ENCODE peak calls at places on chromosomes 2 and 18, in six cellular contexts. One of them, this sample, is unnamed.

GRCh38 chr2:119427756-119428155 is 3.9 kb upstream of the TMEM37 start:
- DNase-seq in GM12878: no peak
- DNase-seq in HepG2: no peak
- DNase-seq in HCT116: no peak
- DNase-seq in K562: no peak
- DNase-seq in H1: no peak
- DNase-seq in this sample: no peak

GRCh38 chr18:46502444-46502843 is 154.6 kb downstream of the LOXHD1 start:
- DNase-seq in GM12878: no peak
- DNase-seq in HepG2: no peak
- DNase-seq in HCT116: no peak
- DNase-seq in K562: peak; percentile 13
- DNase-seq in H1: peak; percentile 65
- DNase-seq in this sample: peak; percentile 65

GRCh38 chr18:45745817-45746461 is 22.0 kb downstream of the SLC14A1 start:
- DNase-seq in GM12878: no peak
- DNase-seq in HepG2: no peak
- DNase-seq in HCT116: no peak
- DNase-seq in K562: no peak
- DNase-seq in H1: no peak
- DNase-seq in this sample: no peak

GRCh38 chr18:27843783-27844415 is 333.0 kb downstream of the CDH2 start:
- DNase-seq in GM12878: no peak
- DNase-seq in HepG2: no peak
- DNase-seq in HCT116: no peak
- DNase-seq in K562: no peak
- DNase-seq in H1: no peak
- DNase-seq in this sample: no peak

GRCh38 chr2:156585457-156585856 is 149.3 kb downstream of the GPD2 start:
- DNase-seq in GM12878: no peak
- DNase-seq in HepG2: no peak
- DNase-seq in HCT116: no peak
- DNase-seq in K562: no peak
- DNase-seq in H1: no peak
- DNase-seq in this sample: no peak

GRCh38 chr2:2229898-2230817 is 100.9 kb downstream of the MYT1L start:
- DNase-seq in GM12878: no peak
- DNase-seq in HepG2: no peak
- DNase-seq in HCT116: no peak
- DNase-seq in K562: no peak
- DNase-seq in H1: no peak
- DNase-seq in this sample: no peak

GRCh38 chr2:233658610-233659009 is 13.1 kb upstream of the UGT1A9 start:
- DNase-seq in GM12878: no peak
- DNase-seq in HepG2: no peak
- DNase-seq in HCT116: no peak
- DNase-seq in K562: no peak
- DNase-seq in H1: no peak
- DNase-seq in this sample: no peak

GRCh38 chr2:70887208-70887549 is 48.5 kb upstream of the ATP6V1B1 start:
- DNase-seq in GM12878: no peak
- DNase-seq in HepG2: no peak
- DNase-seq in HCT116: no peak
- DNase-seq in K562: no peak
- DNase-seq in H1: no peak
- DNase-seq in this sample: no peak

GRCh38 chr2:238439093-238439849 is 12.5 kb downstream of the ASB1 start:
- DNase-seq in GM12878: no peak
- DNase-seq in HepG2: no peak
- DNase-seq in HCT116: peak; percentile 97
- DNase-seq in K562: no peak
- DNase-seq in H1: no peak
- DNase-seq in this sample: no peak

GRCh38 chr2:193701484-193701883 is 1506.8 kb upstream of the TMEFF2 start:
- DNase-seq in GM12878: no peak
- DNase-seq in HepG2: no peak
- DNase-seq in HCT116: no peak
- DNase-seq in K562: no peak
- DNase-seq in H1: no peak
- DNase-seq in this sample: no peak

GRCh38 chr2:239584986-239585385 is 184.2 kb upstream of the HDAC4 start:
- DNase-seq in GM12878: no peak
- DNase-seq in HepG2: no peak
- DNase-seq in HCT116: no peak
- DNase-seq in K562: no peak
- DNase-seq in H1: no peak
- DNase-seq in this sample: no peak

GRCh38 chr2:42192642-42193566 is 23.8 kb downstream of the EML4 start:
- DNase-seq in GM12878: no peak
- DNase-seq in HepG2: no peak
- DNase-seq in HCT116: no peak
- DNase-seq in K562: no peak
- DNase-seq in H1: no peak
- DNase-seq in this sample: no peak

GRCh38 chr18:72470391-72470790 is 73.8 kb downstream of the CBLN2 start:
- DNase-seq in GM12878: no peak
- DNase-seq in HepG2: no peak
- DNase-seq in HCT116: no peak
- DNase-seq in K562: no peak
- DNase-seq in H1: no peak
- DNase-seq in this sample: no peak

GRCh38 chr2:163601377-163601776 is 134.4 kb downstream of the FIGN start:
- DNase-seq in GM12878: no peak
- DNase-seq in HepG2: no peak
- DNase-seq in HCT116: no peak
- DNase-seq in K562: no peak
- DNase-seq in H1: no peak
- DNase-seq in this sample: no peak

GRCh38 chr2:239440511-239440959 is 39.7 kb upstream of the HDAC4 start:
- DNase-seq in GM12878: no peak
- DNase-seq in HepG2: peak; percentile 79
- DNase-seq in HCT116: no peak
- DNase-seq in K562: no peak
- DNase-seq in H1: peak; percentile 67
- DNase-seq in this sample: peak; percentile 26

GRCh38 chr2:218368621-218369153 is 12.0 kb downstream of the CATIP start:
- DNase-seq in GM12878: no peak
- DNase-seq in HepG2: no peak
- DNase-seq in HCT116: no peak
- DNase-seq in K562: no peak
- DNase-seq in H1: peak; percentile 54
- DNase-seq in this sample: peak; percentile 47

GRCh38 chr2:97870396-97870843 is 125.3 kb downstream of the TMEM131 start:
- DNase-seq in GM12878: peak; percentile 87
- DNase-seq in HepG2: peak; percentile 65
- DNase-seq in HCT116: peak; percentile 79
- DNase-seq in K562: peak; percentile 18
- DNase-seq in H1: no peak
- DNase-seq in this sample: no peak

GRCh38 chr2:240245706-240246105 is 105.2 kb upstream of the OTOS start:
- DNase-seq in GM12878: no peak
- DNase-seq in HepG2: no peak
- DNase-seq in HCT116: no peak
- DNase-seq in K562: no peak
- DNase-seq in H1: no peak
- DNase-seq in this sample: no peak

GRCh38 chr2:127355407-127356008 is 32.3 kb downstream of the MAP3K2 start:
- DNase-seq in GM12878: no peak
- DNase-seq in HepG2: peak; percentile 38
- DNase-seq in HCT116: peak; percentile 27
- DNase-seq in K562: peak; percentile 44
- DNase-seq in H1: no peak
- DNase-seq in this sample: no peak

GRCh38 chr2:143261986-143262784 is 133.0 kb downstream of the ARHGAP15 start:
- DNase-seq in GM12878: no peak
- DNase-seq in HepG2: no peak
- DNase-seq in HCT116: no peak
- DNase-seq in K562: no peak
- DNase-seq in H1: no peak
- DNase-seq in this sample: no peak

GRCh38 chr18:3411854-3412268 is 38.1 kb upstream of the TGIF1 start:
- DNase-seq in GM12878: no peak
- DNase-seq in HepG2: no peak
- DNase-seq in HCT116: no peak
- DNase-seq in K562: no peak
- DNase-seq in H1: no peak
- DNase-seq in this sample: peak; percentile 38

GRCh38 chr18:8176554-8176953 is 432.7 kb upstream of the RAB12 start:
- DNase-seq in GM12878: no peak
- DNase-seq in HepG2: peak; percentile 80
- DNase-seq in HCT116: no peak
- DNase-seq in K562: no peak
- DNase-seq in H1: no peak
- DNase-seq in this sample: no peak

GRCh38 chr2:137960223-137960622 is 4.0 kb upstream of the HNMT start:
- DNase-seq in GM12878: no peak
- DNase-seq in HepG2: no peak
- DNase-seq in HCT116: no peak
- DNase-seq in K562: no peak
- DNase-seq in H1: no peak
- DNase-seq in this sample: no peak
- TF ChIP-seq ATF3 in GM12878: no peak
- TF ChIP-seq ATF3 in HepG2: no peak
- TF ChIP-seq ATF3 in HCT116: no peak
- TF ChIP-seq ATF3 in K562: no peak
- TF ChIP-seq ATF3 in H1: no peak
- TF ChIP-seq ATF3 in this sample: no peak

GRCh38 chr2:170485254-170485653 is 229.9 kb upstream of the SP5 start:
- DNase-seq in GM12878: no peak
- DNase-seq in HepG2: peak; percentile 79
- DNase-seq in HCT116: no peak
- DNase-seq in K562: no peak
- DNase-seq in H1: no peak
- DNase-seq in this sample: no peak
- TF ChIP-seq ATF3 in GM12878: no peak
- TF ChIP-seq ATF3 in HepG2: no peak
- TF ChIP-seq ATF3 in HCT116: no peak
- TF ChIP-seq ATF3 in K562: no peak
- TF ChIP-seq ATF3 in H1: no peak
- TF ChIP-seq ATF3 in this sample: no peak

GRCh38 chr2:84713441-84713840 is 167.4 kb downstream of the TRABD2A start:
- DNase-seq in GM12878: no peak
- DNase-seq in HepG2: no peak
- DNase-seq in HCT116: no peak
- DNase-seq in K562: no peak
- DNase-seq in H1: no peak
- DNase-seq in this sample: no peak
- TF ChIP-seq ATF3 in GM12878: no peak
- TF ChIP-seq ATF3 in HepG2: no peak
- TF ChIP-seq ATF3 in HCT116: no peak
- TF ChIP-seq ATF3 in K562: no peak
- TF ChIP-seq ATF3 in H1: no peak
- TF ChIP-seq ATF3 in this sample: no peak

GRCh38 chr18:56043691-56044090 is 455.7 kb upstream of the TCF4 start:
- DNase-seq in GM12878: no peak
- DNase-seq in HepG2: no peak
- DNase-seq in HCT116: no peak
- DNase-seq in K562: no peak
- DNase-seq in H1: no peak
- DNase-seq in this sample: peak; percentile 15
- TF ChIP-seq ATF3 in GM12878: no peak
- TF ChIP-seq ATF3 in HepG2: no peak
- TF ChIP-seq ATF3 in HCT116: no peak
- TF ChIP-seq ATF3 in K562: no peak
- TF ChIP-seq ATF3 in H1: no peak
- TF ChIP-seq ATF3 in this sample: no peak

DNA sequence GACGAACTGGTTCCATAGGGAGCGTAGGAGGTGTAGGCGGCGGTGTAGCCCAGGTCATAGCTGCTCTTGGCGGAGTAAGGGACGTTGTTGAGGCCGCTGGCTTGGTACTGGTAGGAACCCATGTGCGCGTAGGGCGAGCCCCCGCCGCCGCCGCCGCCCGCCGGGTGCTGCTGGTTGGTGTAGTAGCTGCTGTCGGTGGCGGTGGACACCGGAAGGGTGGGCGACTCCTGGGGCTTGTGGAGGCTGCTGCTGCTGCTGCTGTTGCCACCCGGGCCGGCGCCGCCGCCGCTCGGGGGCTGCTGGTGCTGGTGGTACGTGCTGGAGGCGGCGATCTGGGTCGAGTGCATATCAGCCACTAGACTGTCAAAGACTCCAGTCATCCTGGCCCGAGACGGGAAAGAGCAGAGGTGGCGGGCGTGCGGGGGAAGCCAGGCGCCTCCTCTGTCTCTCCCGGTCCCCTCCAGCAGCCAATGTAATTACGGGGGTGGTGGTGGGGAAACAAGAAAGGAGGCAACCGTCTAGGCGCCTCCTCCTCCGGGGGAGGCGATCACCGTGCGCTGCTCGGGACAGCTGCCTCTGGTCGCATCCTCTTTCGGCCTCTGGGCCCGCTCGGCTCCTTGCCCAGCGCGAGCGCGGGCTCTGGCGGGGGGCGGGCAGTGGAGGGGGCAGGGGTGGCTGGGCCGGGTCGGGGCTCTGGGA is 392 bp downstream of the DLX2 start:
- DNase-seq in GM12878: no peak
- DNase-seq in HepG2: no peak
- DNase-seq in HCT116: no peak
- DNase-seq in K562: peak; percentile 85
- DNase-seq in H1: no peak
- DNase-seq in this sample: peak; percentile 41
- TF ChIP-seq ATF3 in GM12878: no peak
- TF ChIP-seq ATF3 in HepG2: no peak
- TF ChIP-seq ATF3 in HCT116: no peak
- TF ChIP-seq ATF3 in K562: no peak
- TF ChIP-seq ATF3 in H1: no peak
- TF ChIP-seq ATF3 in this sample: no peak

GRCh38 chr2:159456500-159457426 is 159.6 kb downstream of the BAZ2B start:
- DNase-seq in GM12878: no peak
- DNase-seq in HepG2: no peak
- DNase-seq in HCT116: no peak
- DNase-seq in K562: no peak
- DNase-seq in H1: no peak
- DNase-seq in this sample: no peak

GRCh38 chr2:159457589-159457988 is 158.8 kb downstream of the BAZ2B start:
- DNase-seq in GM12878: no peak
- DNase-seq in HepG2: no peak
- DNase-seq in HCT116: no peak
- DNase-seq in K562: no peak
- DNase-seq in H1: no peak
- DNase-seq in this sample: no peak

GRCh38 chr2:159455330-159455918 is 160.9 kb downstream of the BAZ2B start:
- DNase-seq in GM12878: no peak
- DNase-seq in HepG2: no peak
- DNase-seq in HCT116: no peak
- DNase-seq in K562: peak; percentile 13
- DNase-seq in H1: no peak
- DNase-seq in this sample: no peak

GRCh38 chr2:159450180-159450579 is 163.7 kb upstream of the WDSUB1 start:
- DNase-seq in GM12878: no peak
- DNase-seq in HepG2: no peak
- DNase-seq in HCT116: no peak
- DNase-seq in K562: no peak
- DNase-seq in H1: no peak
- DNase-seq in this sample: no peak

DNA sequence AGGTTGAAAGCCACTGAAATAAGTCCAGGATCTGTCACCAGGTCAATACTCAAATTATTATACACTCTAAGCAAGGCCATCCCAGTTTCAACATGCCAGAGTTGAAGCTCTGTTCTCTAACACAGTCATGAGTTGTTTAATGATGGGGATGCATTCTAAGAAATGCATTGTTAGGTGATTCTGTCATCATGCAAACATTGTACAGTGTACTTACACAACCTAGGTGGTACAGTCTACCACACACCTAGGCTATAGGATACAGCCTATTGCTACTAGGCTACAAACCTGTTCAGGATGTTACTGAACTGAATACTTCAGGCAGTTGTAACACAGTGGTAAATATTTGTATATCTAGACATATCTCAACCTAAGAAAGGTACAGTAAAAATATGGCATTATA is 162.2 kb downstream of the BAZ2B start:
- DNase-seq in GM12878: no peak
- DNase-seq in HepG2: peak; percentile 16
- DNase-seq in HCT116: no peak
- DNase-seq in K562: no peak
- DNase-seq in H1: no peak
- DNase-seq in this sample: no peak
- TF ChIP-seq ATF3 in GM12878: no peak
- TF ChIP-seq ATF3 in HepG2: no peak
- TF ChIP-seq ATF3 in HCT116: no peak
- TF ChIP-seq ATF3 in K562: no peak
- TF ChIP-seq ATF3 in H1: no peak
- TF ChIP-seq ATF3 in this sample: no peak

This sample was measured in WTC11.